ENCODE peak calls at places on chromosomes 5 and 9, in eight cellular contexts. M, D, L, E, J, C, R and Q are unnamed samples.
A peak's percentile ranks its signal among the peaks of the same experiment; 100 is the strongest.

GRCh38 chr5:95664204-95664786 is 17.7 kb downstream of the RFESD start:
- DNase-seq in M (no peak), D (peak; percentile 11), L (no peak), E (no peak), J (peak; percentile 65), C (no peak), R (peak; percentile 40), Q (peak; percentile 38)

GRCh38 chr9:133351526-133351907 is 3.5 kb downstream of the RPL7A start:
- DNase-seq in M (no peak), D (no peak), L (no peak), E (no peak), J (peak; percentile 61), C (no peak), R (no peak), Q (no peak)

GRCh38 chr9:93676310-93677054 is 100.1 kb downstream of the PHF2 start:
- DNase-seq in M (no peak), D (no peak), L (peak; percentile 41), E (no peak), J (no peak), C (no peak), R (no peak), Q (no peak)

GRCh38 chr9:134707031-134707680 is 65.6 kb downstream of the COL5A1 start:
- DNase-seq in M (peak; percentile 64), D (no peak), L (no peak), E (no peak), J (peak; percentile 87), C (peak; percentile 65), R (no peak), Q (no peak)

GRCh38 chr5:63262191-63262981 is 683.8 kb downstream of the LRRC70 start:
- DNase-seq in M (no peak), D (no peak), L (no peak), E (no peak), J (peak; percentile 76), C (no peak), R (no peak), Q (peak; percentile 58)

GRCh38 chr5:6576861-6577501 is 55.9 kb downstream of the NSUN2 start:
- DNase-seq in M (peak; percentile 17), D (peak; percentile 4), L (peak; percentile 51), E (no peak), J (peak; percentile 78), C (peak; percentile 74), R (peak; percentile 77), Q (peak; percentile 38)

GRCh38 chr5:140084466-140084865 is 29.4 kb upstream of the PURA start:
- DNase-seq in M (no peak), D (no peak), L (no peak), E (no peak), J (peak; percentile 8), C (no peak), R (peak; percentile 12), Q (no peak)

GRCh38 chr9:135307314-135307713 is 172.3 kb upstream of the PPP1R26 start:
- DNase-seq in M (no peak), D (no peak), L (peak; percentile 10), E (no peak), J (no peak), C (no peak), R (no peak), Q (no peak)

GRCh38 chr5:168168978-168169696 is 122.3 kb upstream of the WWC1 start:
- DNase-seq in M (no peak), D (no peak), L (no peak), E (no peak), J (no peak), C (no peak), R (no peak), Q (no peak)

GRCh38 chr5:66986009-66986408 is 210.6 kb downstream of the CD180 start:
- DNase-seq in M (no peak), D (no peak), L (no peak), E (no peak), J (no peak), C (no peak), R (no peak), Q (no peak)